ENCODE peak calls at places on chromosomes 3 and 15, in seven cellular contexts. I, R, E, U, M, D and C are unnamed samples.

GRCh38 chr3:150599611-150600297 is 3.4 kb upstream of the SELENOT start:
- DNase-seq in I (no peak), R (no peak), E (peak), U (peak), M (no peak), D (no peak), C (no peak)

GRCh38 chr3:58536501-58537411 is at the start of gene ACOX2:
- DNase-seq in I (peak), R (no peak), E (peak), U (no peak), M (no peak), D (no peak), C (peak)

GRCh38 chr15:67818464-67818863 is 6.8 kb upstream of the SKOR1 start:
- DNase-seq in I (peak), R (no peak), E (no peak), U (no peak), M (no peak), D (no peak), C (peak)

GRCh38 chr15:68629519-68630204 is 50.9 kb downstream of the CORO2B start:
- DNase-seq in I (no peak), R (no peak), E (no peak), U (no peak), M (no peak), D (no peak), C (no peak)

GRCh38 chr3:38608961-38609360 is 40.5 kb downstream of the SCN5A start:
- DNase-seq in I (peak), R (no peak), E (no peak), U (no peak), M (no peak), D (no peak), C (no peak)

GRCh38 chr15:48643776-48644497 is 1.6 kb downstream of the FBN1 start:
- DNase-seq in I (no peak), R (no peak), E (no peak), U (no peak), M (no peak), D (no peak), C (no peak)

GRCh38 chr3:65334045-65334665 is 646.4 kb upstream of the ADAMTS9 start:
- DNase-seq in I (no peak), R (no peak), E (no peak), U (peak), M (no peak), D (no peak), C (no peak)

GRCh38 chr3:11604139-11604895 is 39.4 kb downstream of the VGLL4 start:
- DNase-seq in I (no peak), R (no peak), E (no peak), U (no peak), M (no peak), D (no peak), C (no peak)

GRCh38 chr3:192487032-192487431 is 240.3 kb downstream of the FGF12 start:
- DNase-seq in I (no peak), R (no peak), E (no peak), U (no peak), M (no peak), D (no peak), C (no peak)

GRCh38 chr3:179811321-179812095 is 158.7 kb downstream of the USP13 start:
- DNase-seq in I (no peak), R (peak), E (peak), U (peak), M (no peak), D (peak), C (no peak)

GRCh38 chr3:16069149-16069922 is 105.1 kb upstream of the GALNT15 start:
- DNase-seq in I (no peak), R (no peak), E (peak), U (peak), M (no peak), D (no peak), C (no peak)

GRCh38 chr3:108486910-108487309 is 23.5 kb downstream of the MYH15 start:
- DNase-seq in I (no peak), R (no peak), E (peak), U (no peak), M (no peak), D (peak), C (no peak)

GRCh38 chr3:142709207-142709606 is 14.6 kb upstream of the TRPC1 start:
- DNase-seq in I (no peak), R (no peak), E (no peak), U (no peak), M (no peak), D (no peak), C (no peak)

GRCh38 chr15:63933522-63933921 is 99.8 kb upstream of the HERC1 start:
- DNase-seq in I (no peak), R (no peak), E (no peak), U (no peak), M (no peak), D (no peak), C (no peak)

GRCh38 chr15:74370471-74370870 is 3.0 kb upstream of the CYP11A1 start:
- DNase-seq in I (no peak), R (no peak), E (no peak), U (no peak), M (no peak), D (no peak), C (no peak)

GRCh38 chr15:72685925-72686794 is at the start of the genes BBS4 and HIGD2B:
- DNase-seq in I (peak), R (peak), E (peak), U (peak), M (peak), D (peak), C (peak)

GRCh38 chr3:45968149-45968548 is 24.9 kb downstream of the CXCR6 start:
- DNase-seq in I (no peak), R (no peak), E (no peak), U (no peak), M (no peak), D (no peak), C (no peak)

GRCh38 chr3:12351145-12351544 is 62.3 kb downstream of the PPARG start:
- DNase-seq in I (no peak), R (no peak), E (no peak), U (no peak), M (no peak), D (no peak), C (peak)

GRCh38 chr3:196127308-196128040 is 45.6 kb upstream of the TFRC start:
- DNase-seq in I (no peak), R (no peak), E (no peak), U (peak), M (no peak), D (no peak), C (no peak)

GRCh38 chr15:39948817-39949216 is 14.9 kb downstream of the EIF2AK4 start:
- DNase-seq in I (no peak), R (no peak), E (no peak), U (no peak), M (no peak), D (no peak), C (no peak)

GRCh38 chr3:54817628-54818027 is 110.2 kb downstream of the LRTM1 start:
- DNase-seq in I (no peak), R (no peak), E (no peak), U (no peak), M (no peak), D (no peak), C (no peak)

GRCh38 chr3:53589201-53589600 is 94.8 kb downstream of the CACNA1D start:
- DNase-seq in I (no peak), R (no peak), E (no peak), U (no peak), M (no peak), D (no peak), C (no peak)

GRCh38 chr3:72217570-72217969 is 432.6 kb upstream of the PROK2 start:
- DNase-seq in I (no peak), R (no peak), E (no peak), U (no peak), M (no peak), D (no peak), C (no peak)

GRCh38 chr15:68789921-68790575 is 30.6 kb downstream of the ANP32A start:
- DNase-seq in I (no peak), R (no peak), E (peak), U (no peak), M (no peak), D (peak), C (no peak)

GRCh38 chr3:36380171-36381031 is at the start of gene STAC:
- DNase-seq in I (peak), R (no peak), E (peak), U (peak), M (no peak), D (peak), C (peak)

GRCh38 chr15:82709081-82709420 is 624 bp downstream of the AP3B2 start:
- DNase-seq in I (no peak), R (no peak), E (no peak), U (peak), M (no peak), D (no peak), C (no peak)

GRCh38 chr3:32166654-32167053 is 60.2 kb downstream of the GPD1L start:
- DNase-seq in I (no peak), R (no peak), E (no peak), U (no peak), M (no peak), D (no peak), C (no peak)

GRCh38 chr3:185677146-185677829 is 91.2 kb downstream of the SENP2 start:
- DNase-seq in I (no peak), R (no peak), E (peak), U (peak), M (no peak), D (no peak), C (no peak)

GRCh38 chr3:191303596-191303995 is 25.6 kb upstream of the CCDC50 start:
- DNase-seq in I (no peak), R (no peak), E (no peak), U (no peak), M (no peak), D (no peak), C (no peak)

GRCh38 chr15:66661432-66662096 is 40.5 kb upstream of the SMAD6 start:
- DNase-seq in I (no peak), R (no peak), E (no peak), U (no peak), M (no peak), D (no peak), C (peak)

GRCh38 chr3:127002195-127003174 is 19.6 kb downstream of the PLXNA1 start:
- DNase-seq in I (peak), R (no peak), E (peak), U (peak), M (no peak), D (peak), C (peak)

GRCh38 chr15:25245801-25246622 is 192.8 kb downstream of the UBE3A start:
- DNase-seq in I (peak), R (no peak), E (no peak), U (no peak), M (no peak), D (no peak), C (no peak)

GRCh38 chr3:124582196-124582595 is 148.1 kb upstream of the UMPS start:
- DNase-seq in I (no peak), R (no peak), E (no peak), U (no peak), M (no peak), D (no peak), C (no peak)

GRCh38 chr3:142886938-142887337 is 1.9 kb downstream of the PCOLCE2 start:
- DNase-seq in I (no peak), R (no peak), E (peak), U (no peak), M (no peak), D (no peak), C (no peak)

GRCh38 chr3:27079427-27080105 is 289.6 kb downstream of the NEK10 start:
- DNase-seq in I (no peak), R (no peak), E (no peak), U (no peak), M (no peak), D (no peak), C (no peak)

GRCh38 chr3:127065561-127066270 is 82.8 kb downstream of the PLXNA1 start:
- DNase-seq in I (no peak), R (no peak), E (peak), U (no peak), M (no peak), D (no peak), C (peak)

GRCh38 chr3:60954049-60954448 is 297.2 kb downstream of the FHIT start:
- DNase-seq in I (no peak), R (no peak), E (peak), U (no peak), M (no peak), D (no peak), C (no peak)